ENCODE peak calls at places on chromosomes 13 and 19, in six cellular contexts. W, K, T, X, D and I are unnamed samples. For H3K27me3 and H3K9me2, the result is how much of the 10 kb centered on the place peaks cover.

GRCh38 chr19:2977686-2978466 is 512 bp downstream of the TLE6 start:
- DNase-seq in T (no peak), X (no peak), D (no peak), K (no peak), W (no peak), I (no peak)

GRCh38 chr13:26061947-26062346 is 10.1 kb upstream of the SHISA2 start:
- DNase-seq in T (no peak), D (no peak), W (peak), X (no peak), K (no peak), I (peak)

GRCh38 chr19:19490247-19490968 is 24.9 kb downstream of the TSSK6 start:
- DNase-seq in K (peak), T (peak), D (peak), W (peak), X (peak), I (peak)

GRCh38 chr19:16825312-16826168 is 3.7 kb upstream of the SIN3B start:
- DNase-seq in T (no peak), K (no peak), W (no peak), D (no peak), X (peak), I (peak)

GRCh38 chr19:35639321-35639639 is 2.3 kb upstream of the ETV2 start:
- DNase-seq in X (no peak), T (no peak), W (no peak), D (no peak), K (no peak), I (no peak)

GRCh38 chr19:17296976-17297375 is 6.2 kb downstream of the ABHD8 start:
- DNase-seq in K (no peak), W (peak), X (no peak), T (no peak), D (no peak), I (no peak)

GRCh38 chr13:79796116-79796515 is 315.2 kb downstream of the NDFIP2 start:
- DNase-seq in X (no peak), D (no peak), W (no peak), T (no peak), K (no peak), I (no peak)

GRCh38 chr13:45362939-45363338 is 22.0 kb upstream of the TPT1 start:
- DNase-seq in T (no peak), W (no peak), D (no peak), X (no peak), K (peak), I (no peak)

GRCh38 chr13:113489549-113490495 is 689 bp downstream of the DCUN1D2 start:
- DNase-seq in K (peak), T (no peak), W (peak), X (peak), D (peak), I (peak)

GRCh38 chr19:3129112-3129511 is 6.7 kb upstream of the GNA15 start:
- DNase-seq in T (peak), X (no peak), W (peak), D (no peak), K (peak), I (peak)

GRCh38 chr13:42373048-42373812 is 101.3 kb downstream of the AKAP11 start:
- DNase-seq in D (no peak), T (no peak), W (no peak), X (no peak), K (no peak), I (no peak)

GRCh38 chr19:38527466-38528136 is 90.2 kb downstream of the MAP4K1 start:
- DNase-seq in X (no peak), D (no peak), W (no peak), K (peak), T (no peak), I (no peak)

GRCh38 chr19:4007836-4008539 is 452 bp downstream of the PIAS4 start:
- DNase-seq in D (peak), K (peak), X (peak), T (no peak), W (no peak), I (peak)

GRCh38 chr13:20609145-20609544 is 42.2 kb downstream of the IFT88 start:
- DNase-seq in X (no peak), D (no peak), T (no peak), W (peak), K (no peak), I (peak)

GRCh38 chr19:13043285-13043684 is 48.0 kb downstream of the NFIX start:
- DNase-seq in W (no peak), K (no peak), D (no peak), T (no peak), X (no peak), I (no peak)

GRCh38 chr19:3968556-3969434 is 2.1 kb downstream of the DAPK3 start:
- DNase-seq in K (no peak), W (peak), X (peak), T (peak), D (no peak), I (peak)

GRCh38 chr13:33281951-33282595 is 3.5 kb downstream of the STARD13 start:
- DNase-seq in W (peak), K (no peak), X (no peak), D (no peak), T (no peak), I (peak)

GRCh38 chr19:11587302-11587972 is 9.8 kb upstream of the ZNF627 start:
- DNase-seq in D (peak), K (peak), T (peak), X (peak), W (peak), I (peak)

GRCh38 chr19:56108447-56109195 is 12.5 kb downstream of the ZNF787 start:
- DNase-seq in D (no peak), T (no peak), X (no peak), K (no peak), W (no peak), I (peak)

GRCh38 chr19:33459691-33460090 is 61.9 kb downstream of the PEPD start:
- DNase-seq in D (no peak), T (no peak), K (no peak), W (no peak), X (no peak), I (no peak)

GRCh38 chr13:80030491-80030890 is 310.4 kb downstream of the SPRY2 start:
- DNase-seq in W (peak), D (no peak), K (no peak), X (no peak), T (peak), I (peak)

GRCh38 chr19:34502582-34503545 is 21.3 kb downstream of the WTIP start:
- DNase-seq in T (no peak), D (no peak), X (peak), W (no peak), K (no peak), I (peak)

GRCh38 chr19:45575216-45575615 is 9.4 kb downstream of the OPA3 start:
- DNase-seq in W (no peak), D (peak), K (no peak), X (no peak), T (no peak), I (no peak)

GRCh38 chr13:105442941-105443340 is 1092.5 kb downstream of the EFNB2 start:
- DNase-seq in D (no peak), T (peak), K (no peak), W (peak), X (no peak), I (peak)

GRCh38 chr19:39321832-39322176 is 1.1 kb upstream of the LRFN1 start:
- DNase-seq in W (no peak), T (no peak), D (no peak), X (no peak), K (no peak), I (no peak)

GRCh38 chr13:71922191-71922590 is 55.2 kb upstream of the DACH1 start:
- DNase-seq in D (no peak), X (no peak), W (no peak), K (no peak), T (no peak), I (no peak)

GRCh38 chr19:49408816-49409440 is 14.3 kb downstream of the PTH2 start:
- DNase-seq in T (no peak), K (peak), X (no peak), D (no peak), W (no peak), I (no peak)

GRCh38 chr13:80361883-80362327 is 21.0 kb upstream of the SPRY2 start:
- DNase-seq in W (peak), T (no peak), X (no peak), K (peak), D (peak), I (no peak)

GRCh38 chr13:27960362-27961226 is 8.5 kb downstream of the CDX2 start:
- DNase-seq in T (no peak), D (peak), W (peak), K (no peak), X (peak), I (peak)

GRCh38 chr13:24385902-24386301 is 76.5 kb downstream of the C1QTNF9 start:
- DNase-seq in X (no peak), K (no peak), T (no peak), D (no peak), W (no peak), I (no peak)

GRCh38 chr13:24386816-24387708 is 77.7 kb downstream of the C1QTNF9 start:
- DNase-seq in D (no peak), W (no peak), X (no peak), K (peak), T (no peak), I (no peak)

GRCh38 chr13:24381539-24382265 is 72.3 kb downstream of the C1QTNF9 start:
- DNase-seq in T (no peak), K (no peak), D (no peak), W (peak), X (no peak), I (peak)
- H3K27me3 ChIP-seq in T (under half), K (under half), D (under half), W (under half), X (under half), I (under half)

DNA sequence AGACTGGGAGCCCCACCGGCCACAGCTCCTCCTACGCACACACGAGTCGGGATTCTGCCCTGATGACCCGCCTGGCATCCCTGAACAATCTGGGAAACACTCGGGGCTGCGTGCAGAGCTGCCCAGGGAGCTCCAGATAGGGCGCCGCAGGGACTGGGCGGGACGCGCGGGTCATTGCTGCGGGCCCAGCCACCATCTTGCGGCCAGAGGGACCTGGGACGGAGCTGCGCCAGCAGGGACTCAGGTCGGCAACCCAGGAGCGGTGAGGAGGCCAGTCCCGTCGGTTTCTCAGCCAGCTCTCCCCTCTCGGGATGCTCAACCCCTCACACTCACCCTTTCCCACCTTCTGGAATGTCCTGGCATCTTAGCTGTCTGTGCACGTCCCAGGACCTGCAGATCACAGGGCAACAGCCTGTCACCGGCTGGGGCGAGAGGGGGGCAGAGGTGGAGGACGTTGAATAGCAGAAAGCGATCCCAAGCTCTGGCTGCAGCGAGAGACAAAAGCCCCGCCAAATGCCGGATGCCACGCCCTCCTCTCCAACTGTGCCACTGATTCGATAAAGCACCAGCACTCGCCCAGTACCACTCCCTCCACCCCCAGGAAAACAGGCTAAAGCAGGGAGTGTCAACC is 20.4 kb upstream of the ZNF91 start:
- DNase-seq in T (no peak), D (no peak), W (no peak), X (peak), K (no peak), I (peak)
- H3K9ac ChIP-seq in T (no peak), D (no peak), W (no peak), X (peak), K (no peak), I (no peak)

GRCh38 chr19:29978139-29978538 is 36.1 kb downstream of the URI1 start:
- DNase-seq in X (no peak), D (peak), K (no peak), T (no peak), W (no peak), I (peak)
- H3K9me2 ChIP-seq in X (under half), D (under half), K (under half), T (under half), W (under half), I (under half)

GRCh38 chr13:99992376-99992775 is 10.8 kb downstream of the ZIC2 start:
- DNase-seq in K (no peak), T (no peak), D (no peak), W (no peak), X (no peak), I (no peak)
- H3K27me3 ChIP-seq in K (under half), T (under half), D (under half), W (half or more), X (half or more), I (half or more)

DNA sequence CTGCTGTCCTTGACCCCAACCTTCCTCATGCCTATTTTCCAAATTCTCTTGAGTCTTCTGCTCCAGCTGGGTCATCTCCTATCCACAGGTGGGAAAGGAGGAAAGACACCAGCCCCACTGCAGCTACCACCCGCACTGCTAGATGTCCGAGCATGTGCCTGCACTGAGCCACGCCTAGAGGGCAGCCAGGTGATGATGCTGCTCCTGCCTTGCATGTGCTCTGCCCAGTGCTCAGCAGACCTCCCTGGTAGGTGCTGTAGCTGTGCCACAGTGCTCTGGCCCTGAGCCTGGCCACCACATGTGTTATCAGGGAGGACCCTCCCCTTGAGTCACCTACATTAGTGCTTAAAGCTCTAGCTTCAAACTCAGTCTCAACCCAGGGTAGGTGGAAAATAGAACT is 6.9 kb upstream of the CYSLTR2 start:
- DNase-seq in K (peak), X (no peak), W (no peak), D (no peak), T (no peak), I (no peak)
- H3K9ac ChIP-seq in K (no peak), X (no peak), W (no peak), D (no peak), T (no peak), I (no peak)

DNA sequence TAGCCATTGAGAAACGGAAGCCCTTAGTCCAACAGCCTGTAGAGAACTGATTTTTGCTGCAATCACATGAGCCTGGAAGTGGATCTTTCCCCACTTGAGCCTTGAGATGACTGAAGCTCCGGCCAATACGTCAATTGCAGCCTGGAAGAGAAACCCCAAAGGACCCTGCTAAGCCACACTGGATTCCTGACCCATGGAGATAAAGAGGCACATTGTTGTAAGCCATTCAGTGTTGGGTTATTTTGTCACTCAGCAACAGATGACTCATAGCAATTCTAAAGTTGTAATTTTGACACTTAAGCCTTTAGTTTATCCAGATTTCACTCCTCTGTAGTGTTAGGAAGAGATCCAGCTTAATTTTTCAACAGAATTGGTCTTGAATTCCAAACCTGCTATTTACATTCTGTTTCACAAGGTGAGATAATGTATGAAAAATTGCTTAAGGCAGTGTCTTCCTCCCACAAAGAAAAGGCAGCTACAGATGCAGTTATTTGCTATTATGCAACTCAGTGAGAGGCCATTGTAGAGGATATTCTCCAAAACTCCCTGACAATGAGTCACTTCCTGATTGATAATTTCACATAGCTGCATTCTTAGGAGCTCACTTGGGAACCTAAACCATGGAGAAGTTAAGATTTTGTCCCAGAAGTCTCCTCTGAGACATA is 59.4 kb upstream of the TSHZ3 start:
- DNase-seq in X (no peak), W (peak), D (no peak), T (no peak), K (no peak), I (peak)
- H3K9me2 ChIP-seq in X (under half), W (under half), D (under half), T (under half), K (under half), I (under half)

GRCh38 chr19:50718255-50719118 is 1.1 kb downstream of the SHANK1 start:
- DNase-seq in W (no peak), K (no peak), T (no peak), D (no peak), X (peak), I (peak)
- H3K27me3 ChIP-seq in W (under half), K (under half), T (under half), D (half or more), X (under half), I (under half)

GRCh38 chr19:387777-388176 is 21.2 kb downstream of the C2CD4C start:
- DNase-seq in W (no peak), X (no peak), D (no peak), T (no peak), K (no peak), I (no peak)
- H3K9ac ChIP-seq in W (no peak), X (no peak), D (no peak), T (no peak), K (no peak), I (no peak)